ENCODE peak calls at places on chromosomes 4 and X, in four cellular contexts. N is HCT116, U is lower lobe of right lung, M is A549. C is an unnamed sample.
A peak's percentile ranks its signal among the peaks of the same experiment; 100 is the strongest.

GRCh38 chrX:44785652-44786051 is 58.2 kb upstream of the DUSP21 start:
- DNase-seq in N (no peak), U (no peak), M (peak; percentile 26), C (no peak)

GRCh38 chr4:34181311-34181808 is 2063.0 kb downstream of the ARAP2 start:
- DNase-seq in N (peak; percentile 80), U (no peak), M (peak; percentile 90), C (peak; percentile 82)

GRCh38 chr4:88674565-88674964 is 23.1 kb downstream of the NAP1L5 start:
- DNase-seq in N (no peak), U (no peak), M (no peak), C (no peak)

GRCh38 chr4:141425124-141425523 is 204.4 kb downstream of the ZNF330 start:
- DNase-seq in N (peak; percentile 6), U (no peak), M (peak; percentile 26), C (no peak)

GRCh38 chr4:26692014-26692726 is 108.3 kb downstream of the TBC1D19 start:
- DNase-seq in N (no peak), U (no peak), M (no peak), C (no peak)

GRCh38 chr4:6576512-6576911 is 1.5 kb downstream of the MAN2B2 start:
- DNase-seq in N (no peak), U (no peak), M (no peak), C (no peak)

GRCh38 chr4:11543710-11544109 is 115.0 kb upstream of the HS3ST1 start:
- DNase-seq in N (peak; percentile 91), U (no peak), M (peak; percentile 39), C (no peak)

GRCh38 chr4:128451270-128451905 is 163.8 kb upstream of the PGRMC2 start:
- DNase-seq in N (no peak), U (no peak), M (no peak), C (no peak)

GRCh38 chrX:13825178-13825762 is 8.4 kb upstream of the GPM6B start:
- DNase-seq in N (no peak), U (no peak), M (no peak), C (no peak)

GRCh38 chrX:30414144-30414543 is 105.0 kb upstream of the NR0B1 start:
- DNase-seq in N (no peak), U (no peak), M (peak; percentile 10), C (no peak)

GRCh38 chr4:2744576-2745270 is 11.4 kb downstream of the TNIP2 start:
- DNase-seq in N (no peak), U (peak; percentile 36), M (no peak), C (no peak)

GRCh38 chr4:168528131-168528949 is 31.5 kb downstream of the PALLD start:
- DNase-seq in N (no peak), U (no peak), M (peak; percentile 84), C (no peak)

GRCh38 chrX:73561791-73562190 is 1.2 kb upstream of the CHIC1 start:
- DNase-seq in N (no peak), U (no peak), M (no peak), C (no peak)

GRCh38 chrX:133583825-133584224 is 168.5 kb upstream of the GPC4 start:
- DNase-seq in N (no peak), U (no peak), M (no peak), C (no peak)
- H3K4me3 ChIP-seq in N (no peak overlapping the region), U (no peak overlapping the region), M (no peak overlapping the region), C (no peak overlapping the region)

DNA sequence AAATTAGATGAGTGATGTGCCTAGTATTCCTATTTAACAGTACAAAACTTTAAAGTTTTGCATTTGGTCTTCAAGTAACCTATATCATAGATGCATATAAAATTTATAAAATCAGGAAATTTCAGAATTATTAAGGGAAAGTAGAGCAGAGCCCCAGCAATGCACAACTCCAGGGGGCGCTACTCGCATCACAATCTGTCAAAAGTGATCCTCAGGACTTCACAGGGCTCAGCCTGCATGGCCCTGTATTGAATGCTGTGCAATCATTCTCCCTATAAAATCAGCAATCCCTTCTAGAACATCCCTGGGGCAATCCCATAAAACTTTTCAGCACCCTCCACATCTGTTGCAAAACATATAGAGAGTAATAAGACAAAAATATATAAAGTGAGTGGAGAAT is 12.4 kb upstream of the PPARGC1A start:
- DNase-seq in N (no peak), U (no peak), M (no peak), C (no peak)
- TF ChIP-seq CTCF in N (peak; percentile 21), U (no peak), M (no peak), C (peak; percentile 26)

DNA sequence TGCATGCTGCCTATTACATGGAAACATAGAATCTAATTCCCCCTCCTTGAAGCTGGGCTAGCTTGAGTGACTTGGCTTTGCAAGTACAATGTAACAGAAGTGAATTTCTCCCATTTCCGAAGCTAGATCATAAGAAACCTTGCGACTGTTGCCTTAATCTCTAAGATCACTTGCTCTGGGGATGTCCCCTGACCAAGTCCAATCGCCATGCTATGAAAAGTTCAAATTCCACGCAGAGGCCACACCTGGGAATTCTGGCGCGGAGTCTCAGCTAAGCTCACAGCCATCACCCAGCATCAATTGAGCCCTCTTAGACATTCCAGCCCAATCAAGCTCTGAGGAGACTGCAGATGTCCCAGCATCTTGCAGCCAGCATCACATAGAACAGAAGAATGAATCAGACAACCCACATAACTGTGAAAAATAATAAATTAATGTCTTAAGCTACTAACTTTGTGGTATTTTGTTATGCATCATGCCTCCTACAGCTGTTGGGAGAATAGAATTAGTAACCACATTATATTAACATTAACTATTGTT is 27.0 kb downstream of the GPM6A start:
- DNase-seq in N (no peak), U (no peak), M (no peak), C (no peak)
- H3K4me3 ChIP-seq in N (no peak overlapping the region), U (no peak overlapping the region), M (no peak overlapping the region), C (no peak overlapping the region)

GRCh38 chrX:106952988-106953387 is 32.8 kb downstream of the CLDN2 start:
- DNase-seq in N (no peak), U (no peak), M (peak; percentile 32), C (no peak)
- TF ChIP-seq CTCF in N (peak; percentile 47), U (peak; percentile 28), M (peak; percentile 60), C (peak; percentile 15)

DNA sequence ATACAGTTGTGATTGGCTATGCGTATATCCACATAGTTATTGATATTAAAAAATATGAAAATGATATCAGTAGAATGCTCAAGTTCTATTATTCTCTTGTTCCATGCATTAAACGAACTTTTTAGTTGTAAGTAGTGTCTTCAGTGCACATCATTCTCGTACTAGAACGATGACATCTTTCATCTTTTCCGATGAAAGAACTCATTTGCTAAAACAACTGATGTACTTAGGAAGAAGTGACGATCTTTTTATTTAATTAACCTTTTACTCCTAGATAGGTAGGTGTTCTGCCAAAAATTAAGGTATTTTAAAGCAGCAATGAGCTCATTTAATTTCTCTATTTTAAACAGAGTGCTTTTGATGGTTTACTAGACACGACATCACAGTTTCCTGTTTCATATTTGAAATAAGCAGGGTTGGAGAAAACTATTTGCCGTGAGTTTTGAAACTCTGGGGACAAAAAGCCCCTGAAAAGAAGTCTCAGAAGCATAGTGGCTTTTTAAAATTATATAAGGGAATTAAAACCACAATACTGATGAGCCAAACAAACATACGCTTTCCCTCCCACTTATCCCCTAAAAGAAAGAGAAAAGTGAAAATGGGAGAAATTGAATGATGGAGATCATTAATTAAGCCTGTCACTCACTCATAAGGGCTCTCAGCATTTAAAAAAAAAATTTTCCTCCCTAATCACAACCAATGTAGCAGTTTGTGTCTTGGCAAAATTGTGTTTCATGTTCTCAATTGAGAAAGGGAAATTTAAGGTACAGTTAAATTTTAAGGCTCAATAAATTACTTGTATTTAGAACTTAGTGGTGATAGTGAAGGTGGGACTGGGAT is 25.6 kb downstream of the SPRY1 start:
- DNase-seq in N (no peak), U (no peak), M (no peak), C (no peak)
- H3K4me3 ChIP-seq in N (no peak overlapping the region), U (peak overlapping the region; percentile 9), M (no peak overlapping the region), C (no peak overlapping the region)

GRCh38 chr4:77349361-77349760 is 192.4 kb downstream of the CCNG2 start:
- DNase-seq in N (no peak), U (no peak), M (no peak), C (no peak)
- TF ChIP-seq CTCF in N (no peak), U (no peak), M (no peak), C (no peak)